ENCODE peak calls at places on chromosomes 4 and X, in eight cellular contexts. W is H9; Z is activated naive CD4-positive, alpha-beta T cell treated with Interleukin-2 at 50 U/mL for 16 hours; M is neuronal stem cell; Q is fibroblast of the conjunctiva; Y is stimulated activated CD4-positive, alpha-beta T cell treated with anti-CD3 and anti-CD28 coated beads, TNF-alpha, amount 100 ng/mL, for 4 hours; A is NCI-H2029 treated with DMSO at 0.1 percent for 48 hours; L is testis. D is an unnamed sample.

GRCh38 chr4:8224596-8225289 is 25.7 kb downstream of the SH3TC1 start:
- DNase-seq in M (no peak), Y (no peak), Q (no peak), L (no peak), Z (no peak), W (no peak), A (no peak), D (no peak)

GRCh38 chr4:80839792-80840191 is 190.7 kb upstream of the BMP3 start:
- DNase-seq in W (no peak), L (no peak), Y (no peak), Z (no peak), Q (no peak), M (no peak), A (no peak), D (no peak)

GRCh38 chrX:10190367-10190766 is 33.6 kb downstream of the CLCN4 start:
- DNase-seq in Z (no peak), Y (no peak), Q (peak; percentile 75), A (no peak), L (peak; percentile 59), W (no peak), M (no peak), D (peak; percentile 84)

GRCh38 chrX:10175317-10175871 is 18.6 kb downstream of the CLCN4 start:
- DNase-seq in M (no peak), Q (no peak), Y (no peak), Z (no peak), W (no peak), A (no peak), L (peak; percentile 46), D (peak; percentile 82)

GRCh38 chr4:8151165-8151650 is 7.4 kb downstream of the ABLIM2 start:
- DNase-seq in A (no peak), W (no peak), Q (no peak), Y (no peak), L (no peak), Z (no peak), M (no peak), D (no peak)

GRCh38 chr4:3321295-3321889 is 28.6 kb downstream of the RGS12 start:
- DNase-seq in Q (no peak), Z (no peak), L (peak; percentile 75), W (no peak), A (no peak), Y (no peak), M (no peak), D (no peak)

GRCh38 chrX:132094169-132094568 is 33.7 kb downstream of the FRMD7 start:
- DNase-seq in L (no peak), Z (no peak), M (no peak), Y (no peak), W (no peak), A (no peak), Q (no peak), D (peak; percentile 17)

GRCh38 chr4:1713003-1713397 is 881 bp upstream of the SLBP start:
- DNase-seq in A (no peak), L (no peak), Y (no peak), Z (no peak), M (no peak), Q (no peak), W (no peak), D (no peak)

GRCh38 chr4:6908397-6909112 is 1.1 kb upstream of the TBC1D14 start:
- DNase-seq in L (no peak), W (no peak), Q (no peak), Z (no peak), M (no peak), Y (no peak), A (no peak), D (peak; percentile 57)

GRCh38 chr4:128682942-128683666 is 126.4 kb upstream of the JADE1 start:
- DNase-seq in M (no peak), Q (no peak), A (no peak), W (peak; percentile 63), L (no peak), Z (no peak), Y (no peak), D (no peak)

GRCh38 chr4:52560844-52561280 is 98.2 kb downstream of the USP46 start:
- DNase-seq in Q (no peak), Z (no peak), A (no peak), L (no peak), M (no peak), Y (no peak), W (no peak), D (peak; percentile 84)

GRCh38 chr4:113311047-113311446 is 261.6 kb downstream of the ANK2 start:
- DNase-seq in A (no peak), L (no peak), M (no peak), Q (no peak), Z (no peak), W (no peak), Y (no peak), D (no peak)

GRCh38 chr4:113978105-113978504 is 1.3 kb downstream of the ARSJ start:
- DNase-seq in L (no peak), A (no peak), Q (no peak), W (no peak), Y (no peak), M (no peak), Z (no peak), D (no peak)

GRCh38 chr4:148060264-148061138 is 328.6 kb downstream of the ARHGAP10 start:
- DNase-seq in Z (peak; percentile 29), Y (no peak), Q (no peak), L (no peak), W (no peak), A (peak; percentile 24), M (no peak), D (no peak)

GRCh38 chrX:51024106-51024696 is 113.7 kb downstream of the BMP15 start:
- DNase-seq in M (no peak), Z (no peak), Y (no peak), W (no peak), Q (no peak), A (no peak), L (no peak), D (no peak)

GRCh38 chr4:136713140-136713539 is 819.2 kb downstream of the PCDH18 start:
- DNase-seq in M (no peak), L (no peak), W (no peak), Y (no peak), A (no peak), Z (no peak), Q (peak; percentile 4), D (peak; percentile 42)